ENCODE peak calls at places on chromosome 2, in five cellular contexts. E is T-helper 9 cell, H is non-pigmented ciliary epithelial cell, M is OCI-LY7, Y is T-helper 17 cell. U is an unnamed sample.

GRCh38 chr2:36704475-36705150 is 8.1 kb downstream of the VIT start:
- DNase-seq in H (no peak), M (no peak), Y (no peak), E (no peak), U (no peak)

GRCh38 chr2:120596191-120596781 is 139.4 kb upstream of the GLI2 start:
- DNase-seq in E (no peak), M (no peak), H (no peak), Y (no peak), U (no peak)

GRCh38 chr2:102615620-102616436 is 3.5 kb upstream of the SLC9A2 start:
- DNase-seq in H (peak), E (no peak), M (peak), Y (no peak), U (peak)

GRCh38 chr2:98559581-98559980 is 48.7 kb downstream of the COA5 start:
- DNase-seq in Y (no peak), H (no peak), E (no peak), M (peak), U (no peak)

GRCh38 chr2:64354857-64355680 is 98.9 kb upstream of the LGALSL start:
- DNase-seq in M (no peak), H (no peak), Y (no peak), E (no peak), U (no peak)

GRCh38 chr2:121529439-121530209 is 1.1 kb upstream of the RNU4ATAC start:
- DNase-seq in E (peak), Y (no peak), M (no peak), H (no peak), U (no peak)

GRCh38 chr2:15811367-15811766 is 129.0 kb upstream of the MYCN start:
- DNase-seq in M (no peak), Y (no peak), E (no peak), H (no peak), U (no peak)

GRCh38 chr2:70927138-70927537 is 8.6 kb upstream of the ATP6V1B1 start:
- DNase-seq in Y (no peak), H (no peak), E (no peak), M (no peak), U (no peak)

GRCh38 chr2:150859162-150859561 is 371.7 kb upstream of the RND3 start:
- DNase-seq in M (no peak), E (no peak), Y (no peak), H (no peak), U (no peak)

GRCh38 chr2:218290316-218291261 is 1.7 kb downstream of the TMBIM1 start:
- DNase-seq in Y (peak), H (no peak), E (peak), M (peak), U (peak)

GRCh38 chr2:200318940-200319435 is 12.5 kb downstream of the SPATS2L start:
- DNase-seq in H (no peak), E (no peak), M (no peak), Y (no peak), U (no peak)